ENCODE peak calls at places on chromosome 17, in five cellular contexts. Y is transverse colon, Z is stomach, F is Peyer's patch, G is heart left ventricle. X is an unnamed sample. For H3K9me3, the result is how much of the 10 kb centered on the place peaks cover.

GRCh38 chr17:81309140-81309858 is 14.2 kb upstream of the SLC38A10 start:
- DNase-seq in Y (peak), Z (peak), F (peak), G (peak), X (peak)

GRCh38 chr17:32275060-32276042 is 9.7 kb downstream of the RHBDL3 start:
- DNase-seq in Y (no peak), Z (no peak), F (no peak), G (peak), X (no peak)

GRCh38 chr17:17723354-17724261 is 42.4 kb downstream of the RAI1 start:
- DNase-seq in Y (no peak), Z (no peak), F (peak), G (no peak), X (no peak)

GRCh38 chr17:16991349-16992009 is 19.6 kb upstream of the TNFRSF13B start:
- DNase-seq in Y (peak), Z (peak), F (peak), G (peak), X (peak)

GRCh38 chr17:81428121-81428515 is 32.9 kb downstream of the BAHCC1 start:
- DNase-seq in Y (peak), Z (peak), F (no peak), G (no peak), X (no peak)

GRCh38 chr17:76434870-76435269 is 18.1 kb downstream of the UBE2O start:
- DNase-seq in Y (no peak), Z (no peak), F (no peak), G (no peak), X (no peak)

GRCh38 chr17:1173456-1174370 is 6.1 kb downstream of the ABR start:
- DNase-seq in Y (no peak), Z (no peak), F (no peak), G (no peak), X (no peak)

GRCh38 chr17:57913576-57914273 is 41.5 kb downstream of the CUEDC1 start:
- DNase-seq in Y (no peak), Z (no peak), F (no peak), G (no peak), X (no peak)

GRCh38 chr17:78197147-78197830 is 10.1 kb downstream of the AFMID start:
- DNase-seq in Y (no peak), Z (no peak), F (no peak), G (no peak), X (peak)

GRCh38 chr17:83058478-83059167 is 20.8 kb upstream of the METRNL start:
- DNase-seq in Y (no peak), Z (peak), F (no peak), G (no peak), X (no peak)

GRCh38 chr17:58200024-58200633 is 7.6 kb downstream of the EPX start:
- DNase-seq in Y (peak), Z (peak), F (peak), G (peak), X (peak)

GRCh38 chr17:21686165-21687015 is 5.9 kb upstream of the KCNJ18 start:
- DNase-seq in Y (no peak), Z (no peak), F (no peak), G (no peak), X (no peak)
- H3K9me3 ChIP-seq in Y (under half), Z (under half), F (under half), G (under half), X (under half)

DNA sequence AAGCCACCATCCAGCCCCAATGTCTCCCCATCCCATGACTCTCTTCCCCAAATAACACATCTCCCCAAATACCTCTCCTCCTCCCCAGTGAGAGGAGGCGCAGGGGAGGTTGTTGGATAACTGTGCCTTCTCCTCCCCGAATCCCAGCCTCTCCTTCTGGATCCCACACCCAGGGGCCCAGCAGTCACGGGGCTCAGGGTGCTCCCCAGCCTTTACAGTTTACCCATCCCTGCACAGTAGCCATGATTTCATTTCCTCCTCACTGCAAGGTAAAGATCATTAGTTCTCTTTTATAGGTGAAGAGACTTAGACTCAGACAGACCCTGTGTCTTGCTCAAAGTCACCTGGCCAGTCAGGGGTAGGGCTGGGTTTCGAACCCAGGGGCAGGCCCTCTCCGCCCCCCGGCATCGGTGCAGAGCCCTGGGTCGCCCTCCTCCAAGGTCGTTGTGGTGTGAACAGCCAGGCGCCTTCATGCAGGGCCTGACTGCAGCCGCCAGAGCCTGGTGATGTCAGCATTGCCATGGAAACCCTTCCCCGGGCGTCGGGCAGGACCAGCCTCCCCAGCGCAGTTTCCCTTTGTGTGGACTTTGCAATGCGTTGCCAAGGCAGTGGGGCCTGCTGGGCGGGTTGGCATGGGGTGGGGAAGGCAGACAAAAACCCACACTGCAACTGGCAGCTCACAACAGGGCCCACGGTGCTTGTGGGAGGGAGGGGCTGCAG is 53.3 kb upstream of the TOB1 start:
- DNase-seq in Y (peak), Z (peak), F (peak), G (peak), X (peak)
- TF ChIP-seq POLR2A in Y (peak), Z (no peak), F (peak), G (no peak), X (no peak)

GRCh38 chr17:69594641-69595040 is 180.1 kb downstream of the MAP2K6 start:
- DNase-seq in Y (no peak), Z (no peak), F (no peak), G (no peak), X (no peak)

GRCh38 chr17:69592692-69593350 is 178.3 kb downstream of the MAP2K6 start:
- DNase-seq in Y (no peak), Z (no peak), F (no peak), G (no peak), X (no peak)

GRCh38 chr17:69593351-69593715 is 178.8 kb downstream of the MAP2K6 start:
- DNase-seq in Y (no peak), Z (no peak), F (no peak), G (no peak), X (no peak)

GRCh38 chr17:69596141-69596540 is 181.6 kb downstream of the MAP2K6 start:
- DNase-seq in Y (no peak), Z (no peak), F (no peak), G (no peak), X (no peak)

DNA sequence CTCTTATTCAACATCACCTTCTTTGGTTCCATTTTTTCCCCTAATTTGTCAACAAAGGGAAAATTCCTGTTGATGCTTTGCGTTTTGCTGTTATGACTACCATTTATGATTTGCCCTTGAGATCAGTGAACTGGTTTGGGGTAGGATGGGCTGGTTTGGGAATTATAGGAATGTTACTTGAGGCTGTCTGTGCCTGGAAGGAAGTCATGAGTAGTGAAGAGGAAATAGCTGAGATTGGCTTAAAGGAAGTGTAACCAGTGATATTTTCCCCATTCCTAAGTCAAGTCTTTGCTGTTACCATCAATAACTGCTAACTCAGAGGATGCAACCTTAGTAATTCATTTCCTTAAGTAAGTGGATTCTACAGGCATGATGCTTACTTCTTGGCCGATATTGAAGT is 179.2 kb downstream of the MAP2K6 start:
- DNase-seq in Y (no peak), Z (no peak), F (no peak), G (no peak), X (no peak)
- H3K27ac ChIP-seq in Y (no peak), Z (no peak), F (no peak), G (no peak), X (no peak)

GRCh38 chr17:3836551-3836950 is 9.5 kb downstream of the NCBP3 start:
- DNase-seq in Y (no peak), Z (no peak), F (no peak), G (no peak), X (no peak)
- H3K9me3 ChIP-seq in Y (under half), Z (under half), F (under half), G (under half), X (under half)

GRCh38 chr17:59870482-59870881 is 22.3 kb downstream of the TUBD1 start:
- DNase-seq in Y (no peak), Z (no peak), F (no peak), G (no peak), X (peak)

GRCh38 chr17:59877965-59878364 is 14.8 kb downstream of the TUBD1 start:
- DNase-seq in Y (no peak), Z (no peak), F (no peak), G (no peak), X (no peak)

GRCh38 chr17:59874366-59874765 is 18.4 kb downstream of the TUBD1 start:
- DNase-seq in Y (no peak), Z (no peak), F (no peak), G (no peak), X (no peak)

GRCh38 chr17:59869941-59870218 is 22.9 kb downstream of the TUBD1 start:
- DNase-seq in Y (no peak), Z (no peak), F (no peak), G (no peak), X (no peak)

GRCh38 chr17:59872351-59872750 is 20.4 kb downstream of the TUBD1 start:
- DNase-seq in Y (no peak), Z (no peak), F (no peak), G (no peak), X (no peak)
- TF ChIP-seq POLR2A in Y (no peak), Z (no peak), F (no peak), G (no peak), X (no peak)

GRCh38 chr17:34613064-34614019 is 34.0 kb downstream of the TMEM132E start:
- DNase-seq in Y (no peak), Z (no peak), F (no peak), G (no peak), X (peak)
- H3K27ac ChIP-seq in Y (no peak), Z (no peak), F (no peak), G (no peak), X (no peak)

GRCh38 chr17:39823407-39824054 is 40.6 kb downstream of the IKZF3 start:
- DNase-seq in Y (no peak), Z (no peak), F (no peak), G (no peak), X (no peak)
- H3K9me3 ChIP-seq in Y (under half), Z (under half), F (under half), G (under half), X (under half)

GRCh38 chr17:3636154-3636907 is at the start of the genes CTNS and SHPK:
- DNase-seq in Y (peak), Z (peak), F (peak), G (peak), X (peak)
- TF ChIP-seq POLR2A in Y (peak), Z (no peak), F (peak), G (peak), X (peak)

X was measured in body of pancreas.